ENCODE peak calls at places on chromosomes 6 and 20, in four cellular contexts. S is neuronal stem cell, M is MM.1S, P is NT2/D1. W is an unnamed sample.

GRCh38 chr20:1618954-1619550 is 757 bp downstream of the SIRPB1 start:
- DNase-seq in P (no peak), M (no peak), S (no peak), W (no peak)

GRCh38 chr6:160132297-160132637 is 10.7 kb downstream of the SLC22A1 start:
- DNase-seq in M (no peak), P (no peak), S (no peak), W (no peak)

GRCh38 chr6:44135173-44135748 is 7.9 kb downstream of the TMEM63B start:
- DNase-seq in S (no peak), M (no peak), P (no peak), W (no peak)

GRCh38 chr20:63896136-63896890 is 1.4 kb downstream of the DNAJC5 start:
- DNase-seq in P (no peak), S (no peak), M (peak; percentile 64), W (peak; percentile 74)

GRCh38 chr6:119179062-119179461 is 100.6 kb upstream of the FAM184A start:
- DNase-seq in M (no peak), S (no peak), P (no peak), W (no peak)

GRCh38 chr6:157514659-157515496 is 133.9 kb downstream of the ZDHHC14 start:
- DNase-seq in M (no peak), P (no peak), S (no peak), W (no peak)

GRCh38 chr6:148835920-148836441 is 89.2 kb downstream of the UST start:
- DNase-seq in P (no peak), S (no peak), M (no peak), W (no peak)

GRCh38 chr20:43925786-43926185 is 11.1 kb downstream of the TOX2 start:
- DNase-seq in S (no peak), P (no peak), M (no peak), W (peak; percentile 63)

GRCh38 chr20:34945315-34946077 is 10.1 kb downstream of the GSS start:
- DNase-seq in P (no peak), S (no peak), M (no peak), W (peak; percentile 62)

GRCh38 chr6:141552031-141552430 is 580.7 kb upstream of the GJE1 start:
- DNase-seq in M (no peak), S (no peak), P (no peak), W (no peak)

GRCh38 chr6:69294407-69294806 is 502.4 kb downstream of the LMBRD1 start:
- DNase-seq in M (no peak), P (no peak), S (no peak), W (no peak)

GRCh38 chr20:61874421-61875068 is 191.1 kb downstream of the TAF4 start:
- DNase-seq in M (no peak), P (peak; percentile 51), S (peak; percentile 30), W (no peak)

GRCh38 chr6:128259036-128259734 is 261.2 kb downstream of the PTPRK start:
- DNase-seq in S (no peak), P (no peak), M (peak; percentile 56), W (no peak)

GRCh38 chr6:7176208-7176607 is 68.4 kb downstream of the RREB1 start:
- DNase-seq in M (no peak), P (no peak), S (no peak), W (no peak)

GRCh38 chr6:12422848-12423247 is 132.7 kb downstream of the EDN1 start:
- DNase-seq in M (no peak), P (no peak), S (no peak), W (no peak)

GRCh38 chr6:149734915-149735314 is 11.4 kb downstream of the NUP43 start:
- DNase-seq in P (no peak), M (no peak), S (no peak), W (no peak)

GRCh38 chr6:155313602-155314091 is 637 bp downstream of the TFB1M start:
- DNase-seq in S (no peak), M (peak; percentile 11), P (no peak), W (peak; percentile 45)

GRCh38 chr6:28866342-28867077 is 57.3 kb downstream of the TRIM27 start:
- DNase-seq in P (no peak), M (peak; percentile 56), S (peak; percentile 54), W (peak; percentile 78)

GRCh38 chr6:35711731-35712130 is 23.0 kb upstream of the FKBP5 start:
- DNase-seq in S (no peak), P (no peak), M (no peak), W (no peak)

GRCh38 chr6:35706468-35706867 is 17.8 kb upstream of the FKBP5 start:
- DNase-seq in M (no peak), P (no peak), S (no peak), W (no peak)

GRCh38 chr6:35708585-35708984 is 19.9 kb upstream of the FKBP5 start:
- DNase-seq in S (no peak), M (no peak), P (no peak), W (no peak)

GRCh38 chr6:35710241-35710847 is 21.6 kb upstream of the FKBP5 start:
- DNase-seq in P (no peak), S (no peak), M (no peak), W (no peak)

GRCh38 chr6:35707714-35708407 is 19.1 kb upstream of the FKBP5 start:
- DNase-seq in S (no peak), P (no peak), M (no peak), W (no peak)
- H3K27me3 ChIP-seq in S (no peaks in the 10 kb centered on the region), P (no peaks in the 10 kb centered on the region), M (no peaks in the 10 kb centered on the region), W (no peaks in the 10 kb centered on the region)

GRCh38 chr6:143536461-143536865 is 24.9 kb upstream of the FUCA2 start:
- DNase-seq in S (peak; percentile 33), M (peak; percentile 33), P (no peak), W (peak; percentile 65)
- H3K9ac ChIP-seq in S (peak overlapping the region; percentile 25), M (no peak overlapping the region), P (peak overlapping the region; percentile 61), W (peak overlapping the region; percentile 83)

GRCh38 chr6:84764332-84765049 is at the start of gene TBX18:
- DNase-seq in M (no peak), P (peak; percentile 85), S (peak; percentile 90), W (peak; percentile 86)

GRCh38 chr6:84766118-84766683 is 1.8 kb upstream of the TBX18 start:
- DNase-seq in S (no peak), M (no peak), P (no peak), W (no peak)

GRCh38 chr6:84762941-84763396 is 1.4 kb downstream of the TBX18 start:
- DNase-seq in M (no peak), S (no peak), P (no peak), W (no peak)

GRCh38 chr6:84763397-84764331 is 734 bp downstream of the TBX18 start:
- DNase-seq in S (no peak), M (no peak), P (no peak), W (no peak)

DNA sequence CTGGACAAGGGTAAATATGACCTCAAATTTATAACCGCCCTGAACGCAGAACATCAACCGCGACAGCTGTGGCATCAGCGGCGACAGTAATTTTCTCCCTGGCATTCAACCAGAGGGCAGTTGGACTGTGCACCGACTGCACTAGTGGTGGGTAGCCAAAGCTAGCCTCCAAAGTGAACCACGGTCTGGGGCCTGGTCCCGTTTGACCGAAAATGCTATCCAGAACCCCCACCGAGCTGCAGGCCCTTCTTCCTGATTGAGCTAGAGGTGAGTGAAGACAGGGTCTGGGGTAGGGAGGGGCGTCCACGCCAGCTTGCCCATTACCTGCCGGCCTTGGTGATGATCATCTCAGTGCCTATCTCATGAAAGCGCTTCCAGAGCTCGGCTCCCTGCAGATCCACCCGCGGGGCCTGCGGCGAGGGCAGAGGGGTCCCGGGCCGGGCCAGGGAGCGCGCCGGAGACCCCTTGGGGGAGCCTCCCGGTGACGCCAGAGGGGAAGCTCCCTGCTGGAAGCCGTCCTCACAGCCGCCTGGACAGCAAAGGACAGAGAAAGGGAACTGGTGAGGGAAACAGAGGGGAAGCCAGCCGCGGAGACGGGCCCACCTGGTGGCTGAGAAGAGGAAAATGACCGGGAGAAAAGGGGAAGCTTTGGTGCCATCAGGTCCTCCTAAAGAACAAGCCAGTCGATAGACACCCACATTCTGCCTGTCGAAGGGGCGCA is 2.0 kb downstream of the TBX18 start:
- DNase-seq in P (no peak), S (no peak), M (no peak), W (no peak)
- H3K27me3 ChIP-seq in P (peaks cover 67% of the 10 kb centered on the region), S (peaks cover 79% of the 10 kb centered on the region), M (no peaks in the 10 kb centered on the region), W (peaks cover 53% of the 10 kb centered on the region)

GRCh38 chr20:9401381-9401780 is 113.0 kb upstream of the LAMP5 start:
- DNase-seq in S (no peak), M (no peak), P (no peak), W (no peak)

GRCh38 chr20:9397928-9398327 is 116.5 kb upstream of the LAMP5 start:
- DNase-seq in S (no peak), P (no peak), M (peak; percentile 57), W (no peak)

GRCh38 chr20:9403481-9403880 is 110.9 kb upstream of the LAMP5 start:
- DNase-seq in P (no peak), M (no peak), S (no peak), W (no peak)

DNA sequence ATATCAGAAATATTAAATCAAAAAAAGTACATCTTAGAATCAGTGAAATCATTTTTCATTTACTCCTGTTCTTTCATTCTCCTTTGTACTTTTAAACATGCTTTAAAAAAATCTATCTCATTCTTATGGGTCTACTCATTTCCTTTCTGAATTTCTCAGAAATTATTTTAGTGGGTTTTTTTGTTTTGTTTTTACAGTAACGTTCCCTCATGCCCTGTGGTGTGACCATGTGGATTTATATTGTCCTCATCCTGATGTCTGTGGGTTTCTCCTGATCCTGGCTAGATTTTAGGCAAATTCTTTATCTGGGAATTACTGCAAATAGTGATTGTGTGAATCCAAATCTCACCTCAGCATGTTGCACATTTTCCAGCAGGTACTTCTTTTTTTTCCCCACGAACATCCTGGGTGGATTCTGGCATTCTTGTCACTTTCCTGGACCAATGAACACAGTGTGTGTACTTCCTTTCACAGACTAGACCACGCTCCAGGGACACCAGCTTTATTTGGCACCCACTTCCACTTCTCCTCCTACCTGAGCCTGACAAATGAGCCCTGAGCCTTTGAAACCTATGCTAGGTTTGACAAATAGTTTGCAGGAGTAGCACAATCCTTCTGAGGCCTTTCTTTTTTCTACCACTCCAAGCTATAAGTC is 113.9 kb upstream of the LAMP5 start:
- DNase-seq in S (no peak), M (no peak), P (no peak), W (no peak)
- H3K9ac ChIP-seq in S (no peak overlapping the region), M (no peak overlapping the region), P (no peak overlapping the region), W (no peak overlapping the region)

GRCh38 chr20:48262396-48262795 is 477.1 kb upstream of the SULF2 start:
- DNase-seq in S (no peak), P (no peak), M (no peak), W (no peak)
- H3K27me3 ChIP-seq in S (peaks cover 13% of the 10 kb centered on the region), P (no peaks in the 10 kb centered on the region), M (no peaks in the 10 kb centered on the region), W (no peaks in the 10 kb centered on the region)

DNA sequence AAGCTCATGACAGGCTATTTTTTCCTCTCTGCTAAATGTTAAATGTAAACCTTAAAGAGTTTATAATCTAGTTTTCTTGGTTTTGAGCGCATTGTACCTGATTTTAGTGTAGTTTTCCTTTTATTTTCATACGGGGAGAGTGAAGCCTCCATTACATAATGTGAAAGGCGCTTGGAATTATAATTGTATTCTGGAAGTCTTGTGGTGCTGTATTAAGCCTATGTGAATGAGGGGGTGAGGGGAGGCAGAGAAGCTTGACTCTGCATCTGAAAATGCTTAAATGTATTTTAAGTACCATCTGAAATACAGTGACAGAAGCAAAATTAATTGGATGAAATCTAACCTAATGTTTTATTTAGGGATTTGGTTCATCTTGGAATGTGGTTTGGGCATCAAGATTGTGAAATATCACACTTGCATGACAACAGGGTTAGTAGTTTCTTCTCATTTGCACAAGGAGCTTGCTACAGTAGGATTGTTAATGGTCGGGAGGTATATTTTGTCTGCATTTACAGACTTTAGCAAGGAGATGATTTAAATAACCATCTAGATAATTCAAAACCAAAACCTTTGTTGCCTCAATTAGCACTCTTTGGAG is 41.2 kb downstream of the TMEM200A start:
- DNase-seq in M (no peak), S (no peak), P (no peak), W (no peak)
- H3K9ac ChIP-seq in M (no peak overlapping the region), S (no peak overlapping the region), P (no peak overlapping the region), W (no peak overlapping the region)

W was measured in colonic mucosa.